ENCODE peak calls at places on chromosome 16, in six cellular contexts. V is upper lobe of right lung, U is thyroid gland, G is AG04450, I is stomach, X is AG04449. Q is an unnamed sample.

GRCh38 chr16:67405336-67405735 is 10.9 kb downstream of the ZDHHC1 start:
- DNase-seq in V (no peak), U (no peak), G (no peak), I (no peak), X (no peak), Q (no peak)

GRCh38 chr16:46884513-46885293 is 541 bp downstream of the GPT2 start:
- DNase-seq in V (no peak), U (peak; percentile 16), G (no peak), I (no peak), X (no peak), Q (peak; percentile 25)

GRCh38 chr16:78434401-78434800 is 334.9 kb downstream of the WWOX start:
- DNase-seq in V (no peak), U (peak; percentile 62), G (no peak), I (no peak), X (no peak), Q (no peak)

GRCh38 chr16:19879241-19879792 is 5.3 kb downstream of the GPRC5B start:
- DNase-seq in V (no peak), U (no peak), G (peak; percentile 11), I (no peak), X (no peak), Q (no peak)

GRCh38 chr16:50469744-50470301 is 78.4 kb upstream of the NKD1 start:
- DNase-seq in V (no peak), U (no peak), G (no peak), I (no peak), X (no peak), Q (no peak)

GRCh38 chr16:19898924-19899604 is 14.4 kb upstream of the GPRC5B start:
- DNase-seq in V (no peak), U (peak; percentile 37), G (no peak), I (peak; percentile 46), X (no peak), Q (peak; percentile 74)

GRCh38 chr16:70438325-70438982 is 446 bp downstream of the ST3GAL2 start:
- DNase-seq in V (no peak), U (peak; percentile 27), G (no peak), I (no peak), X (no peak), Q (peak; percentile 43)

GRCh38 chr16:48158296-48158695 is 2.5 kb upstream of the ABCC12 start:
- DNase-seq in V (no peak), U (no peak), G (peak; percentile 15), I (no peak), X (peak; percentile 12), Q (no peak)

GRCh38 chr16:10619271-10619849 is 39.0 kb upstream of the EMP2 start:
- DNase-seq in V (peak; percentile 85), U (peak; percentile 29), G (no peak), I (peak; percentile 60), X (no peak), Q (no peak)

GRCh38 chr16:83995756-83996155 is 27.7 kb downstream of the NECAB2 start:
- DNase-seq in V (no peak), U (peak; percentile 38), G (no peak), I (peak; percentile 57), X (no peak), Q (no peak)

GRCh38 chr16:66741131-66741900 is 10.1 kb downstream of the DYNC1LI2 start:
- DNase-seq in V (peak; percentile 83), U (peak; percentile 94), G (peak; percentile 61), I (peak; percentile 91), X (peak; percentile 49), Q (peak; percentile 24)

DNA sequence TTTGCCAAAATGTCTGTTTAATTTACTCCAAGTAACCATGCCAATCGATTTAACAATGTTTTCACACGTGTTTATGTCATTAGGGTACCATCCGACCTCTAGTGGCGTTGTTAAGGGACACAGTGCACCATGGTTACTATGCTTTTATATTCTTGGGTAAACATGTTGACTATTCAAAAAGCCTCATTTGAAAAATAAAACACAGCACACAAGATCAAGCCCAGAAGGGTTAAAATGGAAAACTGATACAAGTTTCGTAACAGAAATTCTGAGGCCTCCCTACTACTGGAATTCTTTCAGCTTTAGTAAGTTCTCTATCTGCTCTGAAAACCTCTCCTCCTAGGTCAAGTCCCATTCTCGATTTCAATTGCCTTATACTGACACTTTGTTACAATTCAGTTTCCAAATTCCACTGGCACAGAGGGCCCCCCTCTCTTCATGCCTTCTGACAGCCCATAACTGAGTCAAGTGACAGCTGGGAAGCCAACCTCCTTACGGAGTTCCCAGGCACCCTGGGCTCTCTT is 2.1 kb downstream of the CFAP20 start:
- DNase-seq in V (no peak), U (peak; percentile 13), G (no peak), I (no peak), X (no peak), Q (no peak)
- TF ChIP-seq CTCF in V (peak; percentile 32), U (no peak), G (peak; percentile 29), I (no peak), X (peak; percentile 12), Q (peak; percentile 19)

DNA sequence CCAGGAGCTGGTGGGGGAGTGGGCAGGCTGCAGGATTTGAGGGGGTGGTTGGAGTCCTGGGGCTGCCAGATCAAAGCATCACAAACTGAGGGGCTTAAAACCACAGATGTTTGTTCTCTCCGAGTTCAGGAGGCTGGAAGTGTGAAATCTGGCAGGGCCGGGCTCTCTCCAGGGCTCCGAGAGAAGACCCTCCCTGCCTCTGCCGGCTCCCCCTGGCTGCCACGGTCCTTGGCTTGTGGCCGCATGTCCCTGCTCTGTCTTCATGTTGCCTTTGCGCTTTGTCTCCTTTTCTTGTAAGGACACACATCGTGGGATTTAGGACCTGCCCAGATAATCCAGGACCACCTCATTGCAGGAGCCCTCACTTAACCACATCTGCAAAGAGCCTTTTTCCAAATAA is 139.8 kb upstream of the GSE1 start:
- DNase-seq in V (no peak), U (no peak), G (no peak), I (no peak), X (no peak), Q (no peak)
- TF ChIP-seq CTCF in V (no peak), U (no peak), G (no peak), I (no peak), X (no peak), Q (no peak)

DNA sequence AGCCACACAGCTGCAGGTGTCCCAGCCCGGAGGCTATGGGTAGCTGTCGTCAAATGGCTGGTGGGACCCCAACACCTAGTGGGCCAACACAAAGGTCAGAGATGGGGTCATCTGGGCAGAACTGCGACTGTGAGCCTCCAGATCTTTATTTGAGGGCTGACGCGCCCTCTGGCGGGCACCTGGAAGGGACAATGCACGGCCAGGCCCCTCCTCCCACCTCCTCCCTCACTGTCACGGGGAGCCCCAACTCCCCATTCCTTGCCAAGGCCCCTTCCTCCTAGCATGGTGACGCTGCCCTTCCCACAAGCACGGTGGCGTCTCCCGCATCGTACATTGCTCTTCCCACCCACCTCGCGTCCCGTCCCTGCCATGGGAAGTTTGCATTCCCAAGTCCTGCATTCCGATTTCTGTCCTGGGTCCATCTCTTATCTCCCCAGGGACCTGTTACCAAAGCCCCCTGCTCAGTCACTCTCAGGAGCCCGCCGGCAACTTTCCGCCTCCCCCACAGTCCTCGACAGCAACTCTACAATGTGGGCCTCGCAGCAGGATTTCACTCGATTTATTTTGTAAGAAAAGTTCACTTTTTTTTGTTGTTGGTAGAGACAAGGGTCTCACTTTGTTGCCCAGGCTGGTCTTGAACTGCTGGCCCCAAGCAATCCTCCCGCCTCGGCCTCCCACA is 1.0 kb downstream of the TLE7 start:
- DNase-seq in V (no peak), U (no peak), G (no peak), I (no peak), X (no peak), Q (peak; percentile 42)
- TF ChIP-seq CTCF in V (no peak), U (no peak), G (no peak), I (no peak), X (no peak), Q (no peak)

GRCh38 chr16:27892879-27893278 is 170.6 kb downstream of the GSG1L start:
- DNase-seq in V (no peak), U (no peak), G (no peak), I (no peak), X (no peak), Q (no peak)
- TF ChIP-seq CTCF in V (no peak), U (no peak), G (peak; percentile 4), I (no peak), X (no peak), Q (no peak)

DNA sequence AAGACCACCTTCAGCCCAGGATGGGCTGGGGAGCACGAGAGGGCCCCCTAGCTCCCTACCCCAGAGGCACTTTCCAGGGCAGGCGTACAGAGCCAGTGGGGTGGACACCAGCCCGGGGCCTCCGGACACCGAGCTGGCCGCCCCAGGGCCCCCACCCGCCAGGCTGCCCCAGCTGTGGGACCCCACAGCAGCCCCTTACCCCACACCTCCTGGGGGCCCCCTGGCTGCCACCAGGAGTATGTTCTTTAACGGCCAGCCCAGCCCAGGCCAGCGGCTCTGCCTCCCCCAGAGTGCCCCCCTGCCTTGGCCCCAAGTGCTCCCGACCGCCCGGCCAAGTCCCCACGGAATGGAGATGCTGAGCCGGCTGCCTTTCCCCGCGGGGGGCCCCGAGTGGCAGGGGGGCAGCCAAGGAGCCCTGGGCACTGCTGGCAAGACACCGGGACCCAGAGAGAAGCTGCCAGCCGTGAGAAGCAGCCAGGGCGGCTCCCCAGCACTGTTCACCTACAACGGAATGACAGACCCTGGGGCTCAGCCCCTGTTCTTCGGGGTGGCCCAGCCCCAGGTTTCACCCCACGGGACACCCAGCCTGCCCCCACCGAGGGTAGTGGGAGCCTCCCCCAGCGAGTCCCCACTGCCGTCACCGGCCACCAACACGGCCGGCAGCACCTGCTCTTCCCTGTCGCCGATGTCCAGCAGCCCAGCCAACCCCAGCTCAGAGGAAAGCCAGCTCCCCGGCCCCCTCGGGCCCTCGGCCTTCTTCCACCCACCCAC is 24.3 kb upstream of the ZFPM1 start:
- DNase-seq in V (no peak), U (no peak), G (no peak), I (no peak), X (no peak), Q (no peak)
- TF ChIP-seq CTCF in V (no peak), U (no peak), G (no peak), I (no peak), X (no peak), Q (no peak)

GRCh38 chr16:30658731-30659506 is 688 bp downstream of the FBRS start:
- DNase-seq in V (peak; percentile 88), U (peak; percentile 84), G (peak; percentile 96), I (peak; percentile 73), X (peak; percentile 85), Q (peak; percentile 68)
- TF ChIP-seq CTCF in V (no peak), U (no peak), G (no peak), I (no peak), X (peak; percentile 22), Q (no peak)

GRCh38 chr16:29862383-29862883 is 593 bp downstream of the CDIPT start:
- DNase-seq in V (no peak), U (peak; percentile 49), G (no peak), I (peak; percentile 34), X (no peak), Q (peak; percentile 21)
- TF ChIP-seq CTCF in V (no peak), U (no peak), G (peak; percentile 21), I (no peak), X (peak; percentile 22), Q (no peak)

GRCh38 chr16:68995011-68995504 is 110.4 kb upstream of the HAS3 start:
- DNase-seq in V (no peak), U (peak; percentile 16), G (no peak), I (no peak), X (no peak), Q (peak; percentile 7)
- TF ChIP-seq CTCF in V (peak; percentile 27), U (no peak), G (peak; percentile 46), I (no peak), X (no peak), Q (peak; percentile 55)